ENCODE peak calls at places on chromosomes 3 and 15, in seven cellular contexts. One of them, this sample, is unnamed. For H3K4me1, the result is how much of the 10 kb centered on the place peaks cover.

GRCh38 chr15:36458406-36458805 is 121.0 kb upstream of the CDIN1 start:
- DNase-seq in K562: no peak
- DNase-seq in spleen: no peak
- DNase-seq in breast epithelium: no peak
- DNase-seq in uterus: no peak
- DNase-seq in IMR-90: peak
- DNase-seq in ovary: no peak
- DNase-seq in this sample: no peak

GRCh38 chr3:39267631-39268553 is 11.9 kb downstream of the CX3CR1 start:
- DNase-seq in breast epithelium: no peak
- DNase-seq in uterus: no peak
- DNase-seq in K562: peak
- DNase-seq in spleen: no peak
- DNase-seq in IMR-90: no peak
- DNase-seq in ovary: no peak
- DNase-seq in this sample: no peak

GRCh38 chr3:140296796-140297352 is 361.9 kb downstream of the CLSTN2 start:
- DNase-seq in K562: no peak
- DNase-seq in breast epithelium: no peak
- DNase-seq in IMR-90: no peak
- DNase-seq in ovary: peak
- DNase-seq in spleen: no peak
- DNase-seq in uterus: no peak
- DNase-seq in this sample: no peak

GRCh38 chr3:58120075-58120812 is 90.5 kb downstream of the DNASE1L3 start:
- DNase-seq in IMR-90: no peak
- DNase-seq in ovary: peak
- DNase-seq in breast epithelium: no peak
- DNase-seq in uterus: no peak
- DNase-seq in spleen: no peak
- DNase-seq in K562: no peak
- DNase-seq in this sample: peak

GRCh38 chr3:128546646-128547045 is 53.6 kb upstream of the GATA2 start:
- DNase-seq in K562: peak
- DNase-seq in uterus: no peak
- DNase-seq in IMR-90: no peak
- DNase-seq in breast epithelium: no peak
- DNase-seq in spleen: no peak
- DNase-seq in ovary: no peak
- DNase-seq in this sample: no peak

GRCh38 chr3:81554348-81554747 is 207.1 kb downstream of the GBE1 start:
- DNase-seq in uterus: no peak
- DNase-seq in ovary: no peak
- DNase-seq in spleen: no peak
- DNase-seq in K562: no peak
- DNase-seq in breast epithelium: no peak
- DNase-seq in IMR-90: peak
- DNase-seq in this sample: no peak

GRCh38 chr15:77715051-77715450 is 82.3 kb upstream of the LINGO1 start:
- DNase-seq in breast epithelium: no peak
- DNase-seq in spleen: no peak
- DNase-seq in K562: no peak
- DNase-seq in uterus: no peak
- DNase-seq in ovary: no peak
- DNase-seq in IMR-90: no peak
- DNase-seq in this sample: no peak

GRCh38 chr15:68511073-68511991 is 67.5 kb upstream of the CORO2B start:
- DNase-seq in spleen: no peak
- DNase-seq in breast epithelium: no peak
- DNase-seq in uterus: peak
- DNase-seq in IMR-90: peak
- DNase-seq in K562: no peak
- DNase-seq in ovary: peak
- DNase-seq in this sample: no peak

GRCh38 chr3:38638354-38638753 is 11.1 kb downstream of the SCN5A start:
- DNase-seq in spleen: peak
- DNase-seq in IMR-90: no peak
- DNase-seq in ovary: no peak
- DNase-seq in K562: no peak
- DNase-seq in uterus: no peak
- DNase-seq in breast epithelium: no peak
- DNase-seq in this sample: no peak

GRCh38 chr15:87682527-87682926 is 574.0 kb downstream of the NTRK3 start:
- DNase-seq in uterus: no peak
- DNase-seq in K562: peak
- DNase-seq in IMR-90: no peak
- DNase-seq in breast epithelium: no peak
- DNase-seq in spleen: no peak
- DNase-seq in ovary: no peak
- DNase-seq in this sample: no peak

GRCh38 chr15:85691350-85692240 is 103.1 kb downstream of the KLHL25 start:
- DNase-seq in uterus: no peak
- DNase-seq in spleen: peak
- DNase-seq in breast epithelium: no peak
- DNase-seq in K562: no peak
- DNase-seq in IMR-90: no peak
- DNase-seq in ovary: no peak
- DNase-seq in this sample: no peak

GRCh38 chr15:70483513-70483912 is 279.8 kb downstream of the UACA start:
- DNase-seq in IMR-90: no peak
- DNase-seq in ovary: no peak
- DNase-seq in K562: no peak
- DNase-seq in breast epithelium: no peak
- DNase-seq in spleen: no peak
- DNase-seq in uterus: no peak
- DNase-seq in this sample: no peak

GRCh38 chr15:79172032-79172481 is 81.5 kb upstream of the RASGRF1 start:
- DNase-seq in IMR-90: no peak
- DNase-seq in K562: peak
- DNase-seq in spleen: no peak
- DNase-seq in breast epithelium: no peak
- DNase-seq in ovary: no peak
- DNase-seq in uterus: no peak
- DNase-seq in this sample: no peak

GRCh38 chr3:151330374-151330773 is 1.0 kb upstream of the P2RY13 start:
- DNase-seq in breast epithelium: no peak
- DNase-seq in K562: no peak
- DNase-seq in spleen: no peak
- DNase-seq in uterus: no peak
- DNase-seq in ovary: no peak
- DNase-seq in IMR-90: no peak
- DNase-seq in this sample: no peak

GRCh38 chr3:151329368-151329767 is at the start of gene P2RY13:
- DNase-seq in spleen: no peak
- DNase-seq in breast epithelium: no peak
- DNase-seq in K562: no peak
- DNase-seq in IMR-90: no peak
- DNase-seq in ovary: no peak
- DNase-seq in uterus: no peak
- DNase-seq in this sample: no peak

GRCh38 chr3:151327571-151328198 is 1.7 kb downstream of the P2RY13 start:
- DNase-seq in breast epithelium: no peak
- DNase-seq in K562: no peak
- DNase-seq in uterus: no peak
- DNase-seq in IMR-90: peak
- DNase-seq in spleen: no peak
- DNase-seq in ovary: no peak
- DNase-seq in this sample: no peak

GRCh38 chr3:151330899-151331298 is 1.6 kb upstream of the P2RY13 start:
- DNase-seq in breast epithelium: no peak
- DNase-seq in ovary: no peak
- DNase-seq in spleen: no peak
- DNase-seq in IMR-90: peak
- DNase-seq in K562: no peak
- DNase-seq in uterus: no peak
- DNase-seq in this sample: no peak

DNA sequence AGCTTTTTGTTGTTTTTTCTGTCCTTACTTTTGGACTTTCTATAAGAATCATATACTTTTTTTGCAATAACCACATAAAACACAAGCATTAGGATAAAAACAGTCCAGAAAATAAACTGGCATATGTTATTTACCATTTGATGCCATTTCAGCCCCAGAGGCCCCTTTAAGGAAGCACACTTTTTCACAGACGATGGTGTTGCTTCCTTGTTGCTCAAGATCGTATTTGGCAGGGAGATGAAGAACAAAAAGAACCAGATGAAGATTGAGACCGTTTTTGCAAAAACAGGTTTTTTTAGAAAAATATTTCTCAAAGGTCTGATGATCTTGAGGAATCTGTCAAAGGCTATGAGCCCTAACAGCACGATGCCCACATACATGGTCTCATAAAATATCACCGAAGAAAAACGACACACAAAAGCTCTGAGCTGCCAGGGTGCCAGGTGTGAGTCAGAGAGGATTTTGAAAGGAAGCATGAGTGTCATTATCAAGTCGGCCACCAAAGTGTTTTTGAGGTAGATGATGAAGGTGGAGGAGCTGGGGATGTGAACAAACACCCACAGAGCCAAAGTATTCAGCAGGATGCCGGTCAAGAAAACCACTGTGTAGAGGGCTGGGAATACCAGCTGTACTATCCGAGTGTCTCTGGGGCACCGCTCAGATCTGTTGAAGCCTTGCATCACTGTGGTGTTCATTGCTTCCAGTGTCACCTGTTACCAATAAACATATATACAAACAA is 882 bp downstream of the P2RY13 start:
- DNase-seq in K562: no peak
- DNase-seq in ovary: no peak
- DNase-seq in spleen: no peak
- DNase-seq in breast epithelium: no peak
- DNase-seq in IMR-90: no peak
- DNase-seq in uterus: no peak
- DNase-seq in this sample: peak
- H3K4me3 ChIP-seq in K562: no peak
- H3K4me3 ChIP-seq in ovary: no peak
- H3K4me3 ChIP-seq in spleen: peak
- H3K4me3 ChIP-seq in breast epithelium: peak
- H3K4me3 ChIP-seq in IMR-90: no peak
- H3K4me3 ChIP-seq in uterus: no peak
- H3K4me3 ChIP-seq in this sample: peak

DNA sequence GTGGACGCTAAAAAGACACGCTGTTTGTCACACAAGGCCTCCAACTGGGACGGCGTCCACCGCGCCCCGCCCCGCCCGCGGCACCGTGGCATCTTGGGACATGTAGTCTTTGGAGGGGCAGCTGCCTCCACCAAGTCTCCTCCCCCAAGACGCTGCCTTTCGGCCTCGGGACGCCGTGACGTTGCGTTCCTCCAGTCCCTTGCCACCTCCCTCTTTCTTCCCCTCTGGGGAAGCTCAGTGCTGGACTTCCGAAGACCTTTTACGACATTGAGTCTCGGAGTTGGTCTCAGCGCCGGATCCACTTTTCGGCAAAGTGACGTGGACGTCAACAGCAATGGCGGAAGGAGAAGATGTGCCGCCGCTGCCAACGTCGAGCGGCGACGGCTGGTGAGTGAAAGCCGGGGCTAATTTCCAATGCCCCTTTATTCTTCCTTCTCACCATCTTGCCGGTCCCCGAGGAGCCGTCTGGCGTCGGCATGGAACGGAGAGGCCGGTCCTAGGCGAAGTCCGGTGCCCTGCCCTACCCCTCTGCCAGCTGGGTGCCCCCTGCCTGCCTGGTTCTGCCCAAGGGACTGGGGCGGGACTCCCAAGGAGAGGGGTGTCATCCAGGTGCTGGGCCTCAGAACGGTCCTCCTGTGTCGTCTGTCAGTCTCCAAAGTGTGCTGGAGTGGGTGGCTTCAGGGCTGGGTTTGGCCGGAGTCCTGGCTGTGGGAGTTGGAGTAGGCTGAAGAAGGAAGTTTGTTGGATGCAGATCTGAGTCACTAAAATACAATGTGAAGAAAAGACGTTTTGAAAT is at the start of gene TBC1D23:
- DNase-seq in breast epithelium: peak
- DNase-seq in K562: peak
- DNase-seq in ovary: peak
- DNase-seq in IMR-90: peak
- DNase-seq in spleen: peak
- DNase-seq in uterus: peak
- DNase-seq in this sample: peak
- TF ChIP-seq POLR2A in breast epithelium: peak
- TF ChIP-seq POLR2A in K562: peak
- TF ChIP-seq POLR2A in ovary: peak
- TF ChIP-seq POLR2A in IMR-90: peak
- TF ChIP-seq POLR2A in spleen: no peak
- TF ChIP-seq POLR2A in uterus: peak
- TF ChIP-seq POLR2A in this sample: peak

GRCh38 chr15:101533371-101534140 is 44.0 kb upstream of the PCSK6 start:
- DNase-seq in breast epithelium: no peak
- DNase-seq in uterus: no peak
- DNase-seq in spleen: no peak
- DNase-seq in K562: no peak
- DNase-seq in IMR-90: no peak
- DNase-seq in ovary: no peak
- DNase-seq in this sample: no peak
- H3K4me1 ChIP-seq in breast epithelium: under half
- H3K4me1 ChIP-seq in uterus: under half
- H3K4me1 ChIP-seq in spleen: under half
- H3K4me1 ChIP-seq in K562: under half
- H3K4me1 ChIP-seq in IMR-90: under half
- H3K4me1 ChIP-seq in ovary: under half
- H3K4me1 ChIP-seq in this sample: under half

GRCh38 chr3:146159037-146159436 is 1.9 kb downstream of the PLOD2 start:
- DNase-seq in spleen: no peak
- DNase-seq in IMR-90: no peak
- DNase-seq in ovary: no peak
- DNase-seq in K562: no peak
- DNase-seq in uterus: no peak
- DNase-seq in breast epithelium: no peak
- DNase-seq in this sample: no peak
- H3K4me3 ChIP-seq in spleen: no peak
- H3K4me3 ChIP-seq in IMR-90: peak
- H3K4me3 ChIP-seq in ovary: peak
- H3K4me3 ChIP-seq in K562: no peak
- H3K4me3 ChIP-seq in uterus: peak
- H3K4me3 ChIP-seq in breast epithelium: no peak
- H3K4me3 ChIP-seq in this sample: no peak

DNA sequence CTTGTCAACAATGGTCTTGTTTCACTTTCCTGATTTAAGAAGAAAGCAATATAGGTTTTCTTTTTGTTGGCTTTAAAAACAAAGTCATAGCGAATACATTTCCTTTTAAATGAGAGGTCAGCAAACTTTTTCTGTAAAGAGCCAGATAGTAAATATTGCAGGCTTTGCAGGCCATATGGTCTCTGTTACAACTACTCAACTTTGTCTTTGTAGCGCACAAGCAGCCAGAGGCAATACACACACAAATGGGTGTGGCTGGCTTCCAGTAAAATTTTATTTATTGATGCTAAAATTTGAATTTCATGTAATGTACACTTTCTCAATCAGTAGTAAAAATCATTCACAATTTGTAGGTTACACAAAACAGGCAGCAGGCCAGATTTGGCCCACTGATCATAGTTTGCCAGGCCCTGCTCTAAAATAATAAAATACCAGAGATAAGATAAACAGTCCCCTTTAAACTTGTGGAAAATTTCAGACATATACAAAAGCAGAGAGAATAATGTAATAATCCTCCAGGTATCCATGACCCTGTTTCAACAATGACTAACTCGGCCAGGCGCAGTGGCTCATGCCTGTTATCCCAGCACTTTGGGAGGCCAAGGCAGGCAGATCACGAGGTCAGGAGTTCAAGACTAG is 330.3 kb downstream of the SHQ1 start:
- DNase-seq in spleen: no peak
- DNase-seq in uterus: no peak
- DNase-seq in IMR-90: peak
- DNase-seq in ovary: no peak
- DNase-seq in breast epithelium: no peak
- DNase-seq in K562: no peak
- DNase-seq in this sample: no peak
- TF ChIP-seq POLR2A in spleen: no peak
- TF ChIP-seq POLR2A in uterus: no peak
- TF ChIP-seq POLR2A in IMR-90: no peak
- TF ChIP-seq POLR2A in ovary: no peak
- TF ChIP-seq POLR2A in breast epithelium: no peak
- TF ChIP-seq POLR2A in K562: no peak
- TF ChIP-seq POLR2A in this sample: no peak

This sample was measured in adrenal gland.